ENCODE peak calls at places on chromosomes 12 and 14, in four cellular contexts. L is adipocyte; N is activated naive CD4-positive, alpha-beta T cell treated with anti-CD3 and anti-CD28 coated beads, Interleukin-2, amount 50 U/mL, for 16 hours; S is heart left ventricle. P is an unnamed sample.

GRCh38 chr14:81031488-81031887 is 76.1 kb downstream of the TSHR start:
- DNase-seq in L (no peak), N (no peak), S (no peak), P (no peak)

GRCh38 chr14:70654609-70655008 is 12.9 kb downstream of the TTC9 start:
- DNase-seq in L (no peak), N (no peak), S (no peak), P (no peak)

GRCh38 chr14:100875861-100876590 is 27.5 kb downstream of the RTL1 start:
- DNase-seq in L (no peak), N (no peak), S (peak), P (no peak)

GRCh38 chr14:81252278-81252677 is 31.5 kb upstream of the GTF2A1 start:
- DNase-seq in L (no peak), N (no peak), S (no peak), P (no peak)

GRCh38 chr12:59040651-59041050 is 120.3 kb upstream of the LRIG3 start:
- DNase-seq in L (peak), N (no peak), S (no peak), P (no peak)

GRCh38 chr12:13345722-13346121 is 149.2 kb downstream of the EMP1 start:
- DNase-seq in L (no peak), N (no peak), S (no peak), P (no peak)

GRCh38 chr12:47141459-47141858 is 61.7 kb upstream of the AMIGO2 start:
- DNase-seq in L (no peak), N (no peak), S (no peak), P (no peak)

GRCh38 chr12:1504304-1505150 is 89.9 kb downstream of the FBXL14 start:
- DNase-seq in L (no peak), N (no peak), S (no peak), P (no peak)

GRCh38 chr12:13343380-13343779 is 146.9 kb downstream of the EMP1 start:
- DNase-seq in L (no peak), N (no peak), S (no peak), P (no peak)

GRCh38 chr12:55687746-55688145 is 20.0 kb downstream of the ITGA7 start:
- DNase-seq in L (no peak), N (no peak), S (no peak), P (peak)

GRCh38 chr12:20212036-20212435 is 156.3 kb upstream of the PDE3A start:
- DNase-seq in L (peak), N (no peak), S (no peak), P (no peak)

GRCh38 chr12:119020377-119021360 is 39.3 kb downstream of the SRRM4 start:
- DNase-seq in L (no peak), N (no peak), S (peak), P (no peak)

GRCh38 chr12:96719671-96720362 is 187.2 kb upstream of the NEDD1 start:
- DNase-seq in L (peak), N (no peak), S (no peak), P (no peak)

GRCh38 chr14:99475179-99475578 is 5.5 kb downstream of the SETD3 start:
- DNase-seq in L (peak), N (no peak), S (no peak), P (no peak)

GRCh38 chr14:75249251-75249957 is 29.2 kb upstream of the FOS start:
- DNase-seq in L (no peak), N (peak), S (no peak), P (peak)

GRCh38 chr14:57326253-57326652 is 57.5 kb downstream of the AP5M1 start:
- DNase-seq in L (no peak), N (no peak), S (no peak), P (no peak)

GRCh38 chr14:60161176-60162107 is 3.8 kb downstream of the DHRS7 start:
- DNase-seq in L (peak), N (no peak), S (no peak), P (no peak)

GRCh38 chr14:96586056-96586455 is 83.9 kb downstream of the PAPOLA start:
- DNase-seq in L (no peak), N (no peak), S (no peak), P (no peak)

GRCh38 chr14:23457587-23458445 is 11.7 kb upstream of the NGDN start:
- DNase-seq in L (no peak), N (no peak), S (no peak), P (no peak)

GRCh38 chr12:79455314-79455713 is 235.4 kb downstream of the PAWR start:
- DNase-seq in L (peak), N (no peak), S (no peak), P (no peak)

GRCh38 chr12:56521590-56522371 is at the start of gene RBMS2:
- DNase-seq in L (peak), N (peak), S (peak), P (peak)

GRCh38 chr14:29773990-29774389 is 153.7 kb downstream of the PRKD1 start:
- DNase-seq in L (no peak), N (no peak), S (no peak), P (no peak)

GRCh38 chr12:32118806-32119205 is 12.2 kb downstream of the BICD1 start:
- DNase-seq in L (no peak), N (no peak), S (no peak), P (no peak)

GRCh38 chr14:54566410-54567223 is at the start of gene SAMD4A:
- DNase-seq in L (peak), N (peak), S (peak), P (peak)

GRCh38 chr12:121405211-121405610 is 5.3 kb downstream of the RNF34 start:
- DNase-seq in L (no peak), N (no peak), S (no peak), P (no peak)

GRCh38 chr12:108860443-108860842 is 3.1 kb upstream of the SSH1 start:
- DNase-seq in L (no peak), N (no peak), S (no peak), P (no peak)

GRCh38 chr12:127239781-127240180 is 1027.2 kb upstream of the TMEM132C start:
- DNase-seq in L (no peak), N (no peak), S (no peak), P (no peak)

GRCh38 chr14:81565441-81566290 is 32.0 kb upstream of the SEL1L start:
- DNase-seq in L (peak), N (no peak), S (no peak), P (peak)

GRCh38 chr14:72892103-72892878 is 1.6 kb downstream of the DPF3 start:
- DNase-seq in L (peak), N (peak), S (no peak), P (peak)

GRCh38 chr14:104230946-104231345 is 92.6 kb downstream of the KIF26A start:
- DNase-seq in L (no peak), N (no peak), S (no peak), P (no peak)

P was measured in stimulated activated CD4-positive, alpha-beta T cell treated with anti-CD3 and anti-CD28 coated beads, Interleukin-2, amount 100 ng/mL, for 24 hours.